ENCODE peak calls at places on chromosomes 7 and 10, in five cellular contexts. One of them, this sample, is unnamed.

GRCh38 chr7:143171697-143172096 is 11.5 kb upstream of the TAS2R39 start:
- DNase-seq in NB4: no peak
- DNase-seq in A549: peak
- DNase-seq in uterus: no peak
- DNase-seq in breast epithelium: no peak
- DNase-seq in this sample: no peak

GRCh38 chr10:89204621-89205020 is 2.5 kb downstream of the CH25H start:
- DNase-seq in breast epithelium: no peak
- DNase-seq in NB4: no peak
- DNase-seq in A549: no peak
- DNase-seq in uterus: no peak
- DNase-seq in this sample: no peak

GRCh38 chr7:1290262-1291039 is 57.8 kb downstream of the UNCX start:
- DNase-seq in uterus: no peak
- DNase-seq in breast epithelium: no peak
- DNase-seq in NB4: peak
- DNase-seq in A549: peak
- DNase-seq in this sample: no peak

GRCh38 chr7:31640329-31640728 is 46.7 kb upstream of the PPP1R17 start:
- DNase-seq in NB4: no peak
- DNase-seq in A549: no peak
- DNase-seq in uterus: no peak
- DNase-seq in breast epithelium: no peak
- DNase-seq in this sample: no peak

GRCh38 chr7:24764972-24765744 is 7.9 kb upstream of the GSDME start:
- DNase-seq in breast epithelium: no peak
- DNase-seq in A549: no peak
- DNase-seq in NB4: peak
- DNase-seq in uterus: no peak
- DNase-seq in this sample: no peak

GRCh38 chr7:33712020-33712414 is 193.3 kb upstream of the BMPER start:
- DNase-seq in uterus: no peak
- DNase-seq in A549: no peak
- DNase-seq in breast epithelium: no peak
- DNase-seq in NB4: no peak
- DNase-seq in this sample: no peak

GRCh38 chr7:32500922-32501341 is 5.6 kb downstream of the AVL9 start:
- DNase-seq in breast epithelium: no peak
- DNase-seq in NB4: peak
- DNase-seq in uterus: no peak
- DNase-seq in A549: no peak
- DNase-seq in this sample: peak

GRCh38 chr7:50832744-50833143 is 50.0 kb upstream of the GRB10 start:
- DNase-seq in A549: peak
- DNase-seq in NB4: peak
- DNase-seq in uterus: no peak
- DNase-seq in breast epithelium: no peak
- DNase-seq in this sample: no peak

GRCh38 chr7:157612664-157613561 is 276.1 kb downstream of the DNAJB6 start:
- DNase-seq in NB4: peak
- DNase-seq in A549: no peak
- DNase-seq in breast epithelium: peak
- DNase-seq in uterus: no peak
- DNase-seq in this sample: no peak

GRCh38 chr7:51160990-51161615 is 155.5 kb downstream of the COBL start:
- DNase-seq in A549: peak
- DNase-seq in NB4: peak
- DNase-seq in uterus: peak
- DNase-seq in breast epithelium: no peak
- DNase-seq in this sample: peak

GRCh38 chr10:75530337-75530736 is 98.9 kb downstream of the LRMDA start:
- DNase-seq in NB4: peak
- DNase-seq in uterus: no peak
- DNase-seq in breast epithelium: no peak
- DNase-seq in A549: peak
- DNase-seq in this sample: no peak

GRCh38 chr10:99532687-99533495 is at the start of gene NKX2-3:
- DNase-seq in uterus: peak
- DNase-seq in NB4: peak
- DNase-seq in A549: peak
- DNase-seq in breast epithelium: no peak
- DNase-seq in this sample: peak

GRCh38 chr7:111752022-111752582 is 189.8 kb upstream of the IMMP2L start:
- DNase-seq in uterus: peak
- DNase-seq in NB4: peak
- DNase-seq in breast epithelium: peak
- DNase-seq in A549: peak
- DNase-seq in this sample: peak

GRCh38 chr7:113710310-113711106 is 208.3 kb downstream of the PPP1R3A start:
- DNase-seq in NB4: peak
- DNase-seq in breast epithelium: no peak
- DNase-seq in A549: peak
- DNase-seq in uterus: no peak
- DNase-seq in this sample: peak

GRCh38 chr7:151226875-151227782 is at the start of gene ABCF2:
- DNase-seq in breast epithelium: peak
- DNase-seq in A549: peak
- DNase-seq in uterus: peak
- DNase-seq in NB4: peak
- DNase-seq in this sample: peak
- TF ChIP-seq POLR2A in breast epithelium: peak
- TF ChIP-seq POLR2A in A549: peak
- TF ChIP-seq POLR2A in uterus: peak
- TF ChIP-seq POLR2A in NB4: peak
- TF ChIP-seq POLR2A in this sample: peak

DNA sequence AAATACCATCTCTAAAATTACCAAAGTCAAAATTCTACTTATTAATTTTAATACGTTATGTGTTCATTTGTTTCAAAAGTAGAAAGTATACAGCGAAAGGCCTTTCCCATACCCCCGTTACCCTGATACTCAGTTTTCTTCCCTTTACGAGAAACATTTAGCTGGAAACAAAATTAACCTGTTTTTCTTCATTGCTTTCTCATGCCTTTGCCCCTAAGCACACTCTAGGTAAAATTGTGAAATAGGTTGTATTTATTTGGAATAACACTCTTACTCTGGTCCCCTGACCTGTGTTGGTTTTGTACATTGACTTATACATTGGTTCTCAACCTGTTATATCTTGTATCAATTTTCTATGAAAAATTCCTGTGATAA is 47.1 kb downstream of the GLCCI1 start:
- DNase-seq in uterus: no peak
- DNase-seq in NB4: no peak
- DNase-seq in A549: no peak
- DNase-seq in breast epithelium: no peak
- DNase-seq in this sample: no peak
- TF ChIP-seq POLR2A in uterus: no peak
- TF ChIP-seq POLR2A in NB4: no peak
- TF ChIP-seq POLR2A in A549: no peak
- TF ChIP-seq POLR2A in breast epithelium: no peak
- TF ChIP-seq POLR2A in this sample: no peak

DNA sequence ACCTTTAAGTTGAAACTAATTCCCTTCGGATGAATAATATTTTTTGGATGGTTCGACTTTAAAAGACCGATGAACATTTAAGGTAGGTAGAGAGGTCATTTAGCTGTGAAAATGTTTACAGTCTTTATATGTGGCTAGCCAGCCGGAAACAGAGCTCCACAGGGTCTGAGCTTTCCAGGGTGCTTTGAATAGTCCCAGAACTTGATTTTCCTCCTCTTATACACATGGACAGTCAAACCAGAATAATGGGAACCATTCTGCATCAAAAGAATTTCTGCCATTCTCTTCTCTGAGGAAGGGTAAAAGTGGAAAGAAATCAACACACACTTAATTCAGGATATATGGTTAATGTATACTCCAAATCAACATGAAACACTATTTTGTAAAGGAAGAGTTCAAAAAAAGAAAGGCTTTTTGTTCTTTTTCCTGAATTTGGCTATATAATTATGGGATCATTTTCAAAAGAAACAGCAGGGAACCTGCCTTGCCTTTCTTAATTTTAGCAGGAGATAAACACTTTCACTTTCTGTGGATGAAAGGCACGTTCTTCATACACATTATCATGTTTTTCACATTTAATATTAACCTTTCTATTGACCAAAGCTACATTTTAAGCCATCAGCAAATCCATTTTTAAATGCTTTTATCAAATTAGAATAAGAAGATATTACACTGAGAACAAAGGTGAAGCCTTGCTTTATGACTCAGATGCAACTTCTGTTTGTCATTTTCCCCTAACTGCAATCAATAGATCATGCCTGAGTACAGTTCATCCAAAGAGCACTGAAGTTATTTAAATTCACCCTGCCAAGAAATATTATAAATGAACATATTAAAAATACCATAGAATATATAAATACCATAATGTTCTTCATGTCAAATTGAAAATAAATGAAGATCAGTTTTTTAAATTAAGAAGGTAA is 307.3 kb downstream of the THSD7A start:
- DNase-seq in A549: no peak
- DNase-seq in breast epithelium: no peak
- DNase-seq in uterus: no peak
- DNase-seq in NB4: no peak
- DNase-seq in this sample: no peak
- TF ChIP-seq POLR2A in A549: no peak
- TF ChIP-seq POLR2A in breast epithelium: no peak
- TF ChIP-seq POLR2A in uterus: no peak
- TF ChIP-seq POLR2A in NB4: no peak
- TF ChIP-seq POLR2A in this sample: no peak

GRCh38 chr7:45574521-45575500 is 643 bp downstream of the ADCY1 start:
- DNase-seq in breast epithelium: no peak
- DNase-seq in A549: peak
- DNase-seq in uterus: no peak
- DNase-seq in NB4: no peak
- DNase-seq in this sample: peak

GRCh38 chr7:45578467-45578866 is 4.3 kb downstream of the ADCY1 start:
- DNase-seq in A549: no peak
- DNase-seq in breast epithelium: peak
- DNase-seq in NB4: no peak
- DNase-seq in uterus: no peak
- DNase-seq in this sample: no peak

GRCh38 chr7:45575501-45576248 is 1.5 kb downstream of the ADCY1 start:
- DNase-seq in breast epithelium: peak
- DNase-seq in uterus: no peak
- DNase-seq in A549: no peak
- DNase-seq in NB4: no peak
- DNase-seq in this sample: no peak

GRCh38 chr7:45578022-45578421 is 3.9 kb downstream of the ADCY1 start:
- DNase-seq in uterus: no peak
- DNase-seq in breast epithelium: peak
- DNase-seq in A549: no peak
- DNase-seq in NB4: no peak
- DNase-seq in this sample: no peak

DNA sequence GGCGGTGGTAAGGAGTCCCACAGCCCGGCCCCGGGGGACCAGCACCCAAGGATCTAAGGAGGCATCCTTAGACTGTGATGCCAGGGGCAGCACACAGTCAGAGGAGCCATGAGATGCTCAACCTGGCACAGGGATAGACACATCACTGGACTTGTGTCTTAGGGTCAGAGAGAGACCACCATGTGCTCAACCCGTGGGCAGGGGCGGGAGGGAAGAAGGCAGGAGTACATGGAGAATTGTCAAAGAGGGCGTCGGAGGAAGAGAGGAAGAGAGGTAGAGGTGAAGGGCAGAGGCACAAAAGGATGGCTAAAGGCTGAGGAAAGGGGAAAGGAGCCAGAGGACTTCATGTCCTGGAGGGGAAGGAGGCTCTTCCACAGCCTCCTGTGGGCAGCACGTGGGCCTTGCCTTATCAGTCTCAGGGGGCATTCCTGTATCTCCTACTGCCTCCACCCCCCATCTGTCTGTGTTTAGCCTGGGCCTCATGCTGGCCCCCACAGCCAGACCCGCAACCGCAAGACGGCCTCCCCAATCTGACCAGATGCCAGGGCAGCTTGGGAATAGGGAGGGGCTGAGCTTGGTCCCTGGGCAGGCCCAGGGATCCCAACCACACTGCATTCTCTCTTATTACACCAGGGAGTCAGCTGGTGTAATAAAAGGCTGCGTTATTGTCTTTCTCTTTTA is 2.2 kb downstream of the ADCY1 start:
- DNase-seq in A549: no peak
- DNase-seq in breast epithelium: peak
- DNase-seq in NB4: no peak
- DNase-seq in uterus: no peak
- DNase-seq in this sample: no peak
- TF ChIP-seq POLR2A in A549: no peak
- TF ChIP-seq POLR2A in breast epithelium: no peak
- TF ChIP-seq POLR2A in NB4: no peak
- TF ChIP-seq POLR2A in uterus: no peak
- TF ChIP-seq POLR2A in this sample: no peak

GRCh38 chr7:44748948-44749731 is 493 bp downstream of the ZMIZ2 start:
- DNase-seq in uterus: no peak
- DNase-seq in breast epithelium: no peak
- DNase-seq in A549: no peak
- DNase-seq in NB4: peak
- DNase-seq in this sample: peak

GRCh38 chr7:44750424-44750823 is 1.8 kb downstream of the ZMIZ2 start:
- DNase-seq in NB4: no peak
- DNase-seq in uterus: no peak
- DNase-seq in breast epithelium: no peak
- DNase-seq in A549: no peak
- DNase-seq in this sample: no peak

GRCh38 chr7:44750921-44751571 is 2.4 kb downstream of the ZMIZ2 start:
- DNase-seq in NB4: peak
- DNase-seq in A549: no peak
- DNase-seq in breast epithelium: no peak
- DNase-seq in uterus: no peak
- DNase-seq in this sample: no peak

GRCh38 chr7:44749992-44750391 is 1.3 kb downstream of the ZMIZ2 start:
- DNase-seq in NB4: no peak
- DNase-seq in A549: no peak
- DNase-seq in uterus: no peak
- DNase-seq in breast epithelium: no peak
- DNase-seq in this sample: no peak

DNA sequence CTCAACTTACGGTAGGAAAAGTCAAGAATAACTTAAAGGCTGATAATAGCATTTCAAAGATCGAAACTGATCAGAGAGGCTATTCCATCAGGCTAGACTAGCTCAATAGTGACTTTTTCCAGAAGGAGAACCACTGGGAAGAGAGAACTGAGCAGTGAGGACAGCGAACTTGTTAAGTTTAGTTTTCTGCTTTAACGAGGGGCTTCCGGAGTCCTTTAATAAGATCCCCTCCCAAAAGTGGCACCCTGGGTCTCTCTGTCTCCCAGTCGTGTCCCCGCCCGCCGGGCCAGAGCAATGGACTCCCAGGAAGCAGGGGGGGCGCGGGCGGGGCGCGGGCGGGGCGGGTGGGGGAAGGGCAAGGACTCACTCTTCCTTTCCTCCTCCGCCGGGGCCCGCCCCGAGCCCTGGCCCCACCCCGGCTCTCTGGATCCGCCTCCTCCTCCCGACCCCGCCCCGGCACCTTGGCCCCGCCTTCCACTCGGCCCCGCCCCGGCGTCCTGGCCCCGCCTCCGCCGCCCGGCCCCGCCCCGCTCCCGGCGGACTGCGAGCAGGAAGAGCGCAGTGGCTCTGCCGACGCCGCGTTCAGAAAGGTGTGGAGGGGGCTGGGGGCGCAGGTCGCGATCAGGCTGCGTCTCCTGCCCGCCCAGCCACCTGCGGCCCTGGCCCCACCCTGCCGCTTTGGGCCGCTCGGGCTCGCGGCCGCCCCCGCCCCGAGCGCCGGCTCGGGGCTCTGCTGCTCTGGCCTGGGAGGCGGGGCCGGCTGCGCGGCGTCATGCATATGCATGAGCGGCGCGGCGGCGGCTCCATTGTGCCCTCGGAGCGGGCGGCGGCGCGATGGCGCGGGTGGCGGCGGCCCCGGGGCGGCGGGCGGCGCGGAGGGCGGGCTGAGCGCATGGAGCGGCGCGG is at the start of gene ZMIZ2:
- DNase-seq in NB4: peak
- DNase-seq in breast epithelium: peak
- DNase-seq in A549: peak
- DNase-seq in uterus: peak
- DNase-seq in this sample: peak
- TF ChIP-seq POLR2A in NB4: peak
- TF ChIP-seq POLR2A in breast epithelium: no peak
- TF ChIP-seq POLR2A in A549: peak
- TF ChIP-seq POLR2A in uterus: peak
- TF ChIP-seq POLR2A in this sample: peak

This sample was measured in erythroblast.